ENCODE peak calls at places on chromosomes 6 and 20, in nine cellular contexts. One of them, this sample, is unnamed.

GRCh38 chr20:49747707-49748524 is 34.2 kb upstream of the B4GALT5 start:
- DNase-seq in RPMI8226: no peak
- DNase-seq in stimulated activated CD8-positive, alpha-beta memory T cell treated with anti-CD3 and anti-CD28 coated beads, Interleukin-15, amount 100 ng/mL, for 24 hours: no peak
- DNase-seq in T-helper 2 cell: no peak
- DNase-seq in T-helper 17 cell: no peak
- DNase-seq in astrocyte of the cerebellum: peak
- DNase-seq in M059J: peak
- DNase-seq in nephron progenitor cell: no peak
- DNase-seq in suprapubic skin: peak
- DNase-seq in this sample: no peak

GRCh38 chr6:156752666-156753301 is 24.4 kb upstream of the ARID1B start:
- DNase-seq in suprapubic skin: no peak
- DNase-seq in astrocyte of the cerebellum: no peak
- DNase-seq in nephron progenitor cell: peak
- DNase-seq in RPMI8226: no peak
- DNase-seq in T-helper 17 cell: no peak
- DNase-seq in M059J: no peak
- DNase-seq in T-helper 2 cell: no peak
- DNase-seq in stimulated activated CD8-positive, alpha-beta memory T cell treated with anti-CD3 and anti-CD28 coated beads, Interleukin-15, amount 100 ng/mL, for 24 hours: no peak
- DNase-seq in this sample: no peak

GRCh38 chr6:48078092-48078491 is 32.9 kb downstream of the PTCHD4 start:
- DNase-seq in stimulated activated CD8-positive, alpha-beta memory T cell treated with anti-CD3 and anti-CD28 coated beads, Interleukin-15, amount 100 ng/mL, for 24 hours: no peak
- DNase-seq in RPMI8226: no peak
- DNase-seq in nephron progenitor cell: no peak
- DNase-seq in astrocyte of the cerebellum: no peak
- DNase-seq in T-helper 2 cell: no peak
- DNase-seq in M059J: no peak
- DNase-seq in suprapubic skin: no peak
- DNase-seq in T-helper 17 cell: no peak
- DNase-seq in this sample: no peak

GRCh38 chr20:33401922-33402369 is 627 bp upstream of the CDK5RAP1 start:
- DNase-seq in RPMI8226: peak
- DNase-seq in T-helper 2 cell: peak
- DNase-seq in nephron progenitor cell: no peak
- DNase-seq in stimulated activated CD8-positive, alpha-beta memory T cell treated with anti-CD3 and anti-CD28 coated beads, Interleukin-15, amount 100 ng/mL, for 24 hours: no peak
- DNase-seq in astrocyte of the cerebellum: no peak
- DNase-seq in suprapubic skin: no peak
- DNase-seq in M059J: no peak
- DNase-seq in T-helper 17 cell: no peak
- DNase-seq in this sample: no peak

GRCh38 chr6:131061041-131061770 is 1.8 kb downstream of the EPB41L2 start:
- DNase-seq in T-helper 2 cell: no peak
- DNase-seq in M059J: peak
- DNase-seq in T-helper 17 cell: no peak
- DNase-seq in suprapubic skin: no peak
- DNase-seq in astrocyte of the cerebellum: no peak
- DNase-seq in nephron progenitor cell: no peak
- DNase-seq in stimulated activated CD8-positive, alpha-beta memory T cell treated with anti-CD3 and anti-CD28 coated beads, Interleukin-15, amount 100 ng/mL, for 24 hours: no peak
- DNase-seq in RPMI8226: no peak
- DNase-seq in this sample: no peak

GRCh38 chr20:60057866-60058807 is 99.9 kb downstream of the CDH26 start:
- DNase-seq in T-helper 2 cell: peak
- DNase-seq in RPMI8226: peak
- DNase-seq in suprapubic skin: no peak
- DNase-seq in nephron progenitor cell: peak
- DNase-seq in M059J: peak
- DNase-seq in stimulated activated CD8-positive, alpha-beta memory T cell treated with anti-CD3 and anti-CD28 coated beads, Interleukin-15, amount 100 ng/mL, for 24 hours: no peak
- DNase-seq in T-helper 17 cell: no peak
- DNase-seq in astrocyte of the cerebellum: peak
- DNase-seq in this sample: no peak

GRCh38 chr20:33026779-33027759 is 4.4 kb upstream of the BPIFB6 start:
- DNase-seq in RPMI8226: no peak
- DNase-seq in nephron progenitor cell: no peak
- DNase-seq in T-helper 2 cell: no peak
- DNase-seq in M059J: no peak
- DNase-seq in astrocyte of the cerebellum: no peak
- DNase-seq in suprapubic skin: no peak
- DNase-seq in stimulated activated CD8-positive, alpha-beta memory T cell treated with anti-CD3 and anti-CD28 coated beads, Interleukin-15, amount 100 ng/mL, for 24 hours: no peak
- DNase-seq in T-helper 17 cell: no peak
- DNase-seq in this sample: no peak

GRCh38 chr20:10669843-10670446 is 3.9 kb downstream of the JAG1 start:
- DNase-seq in nephron progenitor cell: no peak
- DNase-seq in M059J: no peak
- DNase-seq in T-helper 2 cell: no peak
- DNase-seq in RPMI8226: peak
- DNase-seq in suprapubic skin: no peak
- DNase-seq in stimulated activated CD8-positive, alpha-beta memory T cell treated with anti-CD3 and anti-CD28 coated beads, Interleukin-15, amount 100 ng/mL, for 24 hours: no peak
- DNase-seq in astrocyte of the cerebellum: no peak
- DNase-seq in T-helper 17 cell: no peak
- DNase-seq in this sample: no peak